ENCODE peak calls at places on chromosomes 16 and 17, in nine cellular contexts. One of them, this sample, is unnamed.
A peak's percentile ranks its signal among the peaks of the same experiment; 100 is the strongest.

GRCh38 chr17:77772461-77772897 is 186.0 kb upstream of the TNRC6C start:
- DNase-seq in kidney tubule cell: peak; percentile 25
- DNase-seq in nephron progenitor cell: peak; percentile 65
- DNase-seq in dorsolateral prefrontal cortex: no peak
- DNase-seq in HEK293T: peak; percentile 89
- DNase-seq in NCI-H748 treated with DMSO at 0.1 percent for 48 hours: peak; percentile 19
- DNase-seq in substantia nigra: peak; percentile 16
- DNase-seq in head of caudate nucleus: peak; percentile 28
- DNase-seq in M059J: peak; percentile 55
- DNase-seq in this sample: peak; percentile 66

GRCh38 chr16:67613808-67614207 is 31.1 kb upstream of the CARMIL2 start:
- DNase-seq in kidney tubule cell: no peak
- DNase-seq in nephron progenitor cell: peak; percentile 7
- DNase-seq in dorsolateral prefrontal cortex: no peak
- DNase-seq in HEK293T: no peak
- DNase-seq in NCI-H748 treated with DMSO at 0.1 percent for 48 hours: no peak
- DNase-seq in substantia nigra: no peak
- DNase-seq in head of caudate nucleus: no peak
- DNase-seq in M059J: no peak
- DNase-seq in this sample: no peak

GRCh38 chr17:43601280-43602050 is 55.3 kb upstream of the ETV4 start:
- DNase-seq in kidney tubule cell: peak; percentile 27
- DNase-seq in nephron progenitor cell: no peak
- DNase-seq in dorsolateral prefrontal cortex: no peak
- DNase-seq in HEK293T: no peak
- DNase-seq in NCI-H748 treated with DMSO at 0.1 percent for 48 hours: no peak
- DNase-seq in substantia nigra: no peak
- DNase-seq in head of caudate nucleus: peak; percentile 12
- DNase-seq in M059J: peak; percentile 46
- DNase-seq in this sample: peak; percentile 18

GRCh38 chr17:7246779-7247178 is 4.5 kb upstream of the GABARAP start:
- DNase-seq in kidney tubule cell: no peak
- DNase-seq in nephron progenitor cell: no peak
- DNase-seq in dorsolateral prefrontal cortex: no peak
- DNase-seq in HEK293T: no peak
- DNase-seq in NCI-H748 treated with DMSO at 0.1 percent for 48 hours: no peak
- DNase-seq in substantia nigra: no peak
- DNase-seq in head of caudate nucleus: no peak
- DNase-seq in M059J: no peak
- DNase-seq in this sample: no peak

GRCh38 chr17:65556014-65556909 is 5.2 kb downstream of the AXIN2 start:
- DNase-seq in kidney tubule cell: peak; percentile 66
- DNase-seq in nephron progenitor cell: peak; percentile 95
- DNase-seq in dorsolateral prefrontal cortex: peak; percentile 78
- DNase-seq in HEK293T: peak; percentile 79
- DNase-seq in NCI-H748 treated with DMSO at 0.1 percent for 48 hours: no peak
- DNase-seq in substantia nigra: peak; percentile 84
- DNase-seq in head of caudate nucleus: peak; percentile 66
- DNase-seq in M059J: peak; percentile 41
- DNase-seq in this sample: peak; percentile 72

GRCh38 chr17:40075216-40076100 is 12.7 kb downstream of the THRA start:
- DNase-seq in kidney tubule cell: peak; percentile 52
- DNase-seq in nephron progenitor cell: peak; percentile 76
- DNase-seq in dorsolateral prefrontal cortex: peak; percentile 90
- DNase-seq in HEK293T: peak; percentile 57
- DNase-seq in NCI-H748 treated with DMSO at 0.1 percent for 48 hours: no peak
- DNase-seq in substantia nigra: peak; percentile 85
- DNase-seq in head of caudate nucleus: peak; percentile 92
- DNase-seq in M059J: peak; percentile 69
- DNase-seq in this sample: peak; percentile 68

GRCh38 chr17:55496094-55496881 is 15.0 kb downstream of the SMIM36 start:
- DNase-seq in kidney tubule cell: peak; percentile 64
- DNase-seq in nephron progenitor cell: no peak
- DNase-seq in dorsolateral prefrontal cortex: no peak
- DNase-seq in HEK293T: no peak
- DNase-seq in NCI-H748 treated with DMSO at 0.1 percent for 48 hours: no peak
- DNase-seq in substantia nigra: no peak
- DNase-seq in head of caudate nucleus: no peak
- DNase-seq in M059J: peak; percentile 35
- DNase-seq in this sample: peak; percentile 94

GRCh38 chr17:40726919-40727318 is 23.4 kb upstream of the KRT24 start:
- DNase-seq in kidney tubule cell: peak; percentile 28
- DNase-seq in nephron progenitor cell: no peak
- DNase-seq in dorsolateral prefrontal cortex: no peak
- DNase-seq in HEK293T: no peak
- DNase-seq in NCI-H748 treated with DMSO at 0.1 percent for 48 hours: no peak
- DNase-seq in substantia nigra: no peak
- DNase-seq in head of caudate nucleus: no peak
- DNase-seq in M059J: peak; percentile 25
- DNase-seq in this sample: peak; percentile 6

GRCh38 chr16:14286381-14287230 is 215.5 kb downstream of the MRTFB start:
- DNase-seq in kidney tubule cell: no peak
- DNase-seq in nephron progenitor cell: no peak
- DNase-seq in dorsolateral prefrontal cortex: no peak
- DNase-seq in HEK293T: no peak
- DNase-seq in NCI-H748 treated with DMSO at 0.1 percent for 48 hours: peak; percentile 1
- DNase-seq in substantia nigra: no peak
- DNase-seq in head of caudate nucleus: peak; percentile 23
- DNase-seq in M059J: no peak
- DNase-seq in this sample: peak; percentile 49

GRCh38 chr17:11240841-11241610 is at the start of gene SHISA6:
- DNase-seq in kidney tubule cell: no peak
- DNase-seq in nephron progenitor cell: peak; percentile 63
- DNase-seq in dorsolateral prefrontal cortex: no peak
- DNase-seq in HEK293T: no peak
- DNase-seq in NCI-H748 treated with DMSO at 0.1 percent for 48 hours: no peak
- DNase-seq in substantia nigra: peak; percentile 7
- DNase-seq in head of caudate nucleus: no peak
- DNase-seq in M059J: no peak
- DNase-seq in this sample: no peak

GRCh38 chr17:12712941-12713340 is 47.3 kb downstream of the MYOCD start:
- DNase-seq in kidney tubule cell: no peak
- DNase-seq in nephron progenitor cell: no peak
- DNase-seq in dorsolateral prefrontal cortex: no peak
- DNase-seq in HEK293T: no peak
- DNase-seq in NCI-H748 treated with DMSO at 0.1 percent for 48 hours: no peak
- DNase-seq in substantia nigra: no peak
- DNase-seq in head of caudate nucleus: no peak
- DNase-seq in M059J: peak; percentile 52
- DNase-seq in this sample: no peak

GRCh38 chr17:1829189-1829578 is 518 bp downstream of the SMYD4 start:
- DNase-seq in kidney tubule cell: peak; percentile 34
- DNase-seq in nephron progenitor cell: no peak
- DNase-seq in dorsolateral prefrontal cortex: peak; percentile 28
- DNase-seq in HEK293T: peak; percentile 49
- DNase-seq in NCI-H748 treated with DMSO at 0.1 percent for 48 hours: no peak
- DNase-seq in substantia nigra: no peak
- DNase-seq in head of caudate nucleus: peak; percentile 5
- DNase-seq in M059J: peak; percentile 19
- DNase-seq in this sample: peak; percentile 14

GRCh38 chr17:56733833-56734232 is 99.9 kb downstream of the C17orf67 start:
- DNase-seq in kidney tubule cell: no peak
- DNase-seq in nephron progenitor cell: no peak
- DNase-seq in dorsolateral prefrontal cortex: no peak
- DNase-seq in HEK293T: no peak
- DNase-seq in NCI-H748 treated with DMSO at 0.1 percent for 48 hours: no peak
- DNase-seq in substantia nigra: no peak
- DNase-seq in head of caudate nucleus: no peak
- DNase-seq in M059J: no peak
- DNase-seq in this sample: no peak

GRCh38 chr17:30345527-30346075 is 11.7 kb upstream of the TMIGD1 start:
- DNase-seq in kidney tubule cell: peak; percentile 61
- DNase-seq in nephron progenitor cell: no peak
- DNase-seq in dorsolateral prefrontal cortex: no peak
- DNase-seq in HEK293T: no peak
- DNase-seq in NCI-H748 treated with DMSO at 0.1 percent for 48 hours: no peak
- DNase-seq in substantia nigra: no peak
- DNase-seq in head of caudate nucleus: no peak
- DNase-seq in M059J: peak; percentile 18
- DNase-seq in this sample: peak; percentile 22

GRCh38 chr16:59964232-59964924 is 1230.3 kb upstream of the GOT2 start:
- DNase-seq in kidney tubule cell: no peak
- DNase-seq in nephron progenitor cell: no peak
- DNase-seq in dorsolateral prefrontal cortex: no peak
- DNase-seq in HEK293T: no peak
- DNase-seq in NCI-H748 treated with DMSO at 0.1 percent for 48 hours: no peak
- DNase-seq in substantia nigra: no peak
- DNase-seq in head of caudate nucleus: no peak
- DNase-seq in M059J: peak; percentile 65
- DNase-seq in this sample: no peak

GRCh38 chr17:76265624-76266243 is 586 bp downstream of the UBALD2 start:
- DNase-seq in kidney tubule cell: peak; percentile 41
- DNase-seq in nephron progenitor cell: peak; percentile 73
- DNase-seq in dorsolateral prefrontal cortex: no peak
- DNase-seq in HEK293T: peak; percentile 63
- DNase-seq in NCI-H748 treated with DMSO at 0.1 percent for 48 hours: no peak
- DNase-seq in substantia nigra: peak; percentile 58
- DNase-seq in head of caudate nucleus: no peak
- DNase-seq in M059J: peak; percentile 45
- DNase-seq in this sample: peak; percentile 53

GRCh38 chr17:79730769-79731483 is at the start of gene ENPP7:
- DNase-seq in kidney tubule cell: no peak
- DNase-seq in nephron progenitor cell: no peak
- DNase-seq in dorsolateral prefrontal cortex: no peak
- DNase-seq in HEK293T: no peak
- DNase-seq in NCI-H748 treated with DMSO at 0.1 percent for 48 hours: no peak
- DNase-seq in substantia nigra: no peak
- DNase-seq in head of caudate nucleus: no peak
- DNase-seq in M059J: no peak
- DNase-seq in this sample: no peak

GRCh38 chr16:69351309-69352027 is at the start of gene TMED6:
- DNase-seq in kidney tubule cell: peak; percentile 77
- DNase-seq in nephron progenitor cell: no peak
- DNase-seq in dorsolateral prefrontal cortex: no peak
- DNase-seq in HEK293T: no peak
- DNase-seq in NCI-H748 treated with DMSO at 0.1 percent for 48 hours: no peak
- DNase-seq in substantia nigra: no peak
- DNase-seq in head of caudate nucleus: no peak
- DNase-seq in M059J: no peak
- DNase-seq in this sample: no peak

GRCh38 chr16:48044117-48044516 is 111.7 kb downstream of the ABCC12 start:
- DNase-seq in kidney tubule cell: no peak
- DNase-seq in nephron progenitor cell: no peak
- DNase-seq in dorsolateral prefrontal cortex: no peak
- DNase-seq in HEK293T: no peak
- DNase-seq in NCI-H748 treated with DMSO at 0.1 percent for 48 hours: no peak
- DNase-seq in substantia nigra: no peak
- DNase-seq in head of caudate nucleus: no peak
- DNase-seq in M059J: no peak
- DNase-seq in this sample: no peak

GRCh38 chr16:26263406-26263805 is 571.6 kb downstream of the HS3ST4 start:
- DNase-seq in kidney tubule cell: no peak
- DNase-seq in nephron progenitor cell: no peak
- DNase-seq in dorsolateral prefrontal cortex: no peak
- DNase-seq in HEK293T: no peak
- DNase-seq in NCI-H748 treated with DMSO at 0.1 percent for 48 hours: no peak
- DNase-seq in substantia nigra: no peak
- DNase-seq in head of caudate nucleus: no peak
- DNase-seq in M059J: no peak
- DNase-seq in this sample: no peak

GRCh38 chr17:8924595-8924994 is 40.9 kb downstream of the PIK3R5 start:
- DNase-seq in kidney tubule cell: no peak
- DNase-seq in nephron progenitor cell: no peak
- DNase-seq in dorsolateral prefrontal cortex: no peak
- DNase-seq in HEK293T: no peak
- DNase-seq in NCI-H748 treated with DMSO at 0.1 percent for 48 hours: no peak
- DNase-seq in substantia nigra: no peak
- DNase-seq in head of caudate nucleus: no peak
- DNase-seq in M059J: no peak
- DNase-seq in this sample: no peak

GRCh38 chr16:27444015-27444414 is 42.0 kb downstream of the IL21R start:
- DNase-seq in kidney tubule cell: peak; percentile 61
- DNase-seq in nephron progenitor cell: no peak
- DNase-seq in dorsolateral prefrontal cortex: no peak
- DNase-seq in HEK293T: no peak
- DNase-seq in NCI-H748 treated with DMSO at 0.1 percent for 48 hours: no peak
- DNase-seq in substantia nigra: no peak
- DNase-seq in head of caudate nucleus: no peak
- DNase-seq in M059J: peak; percentile 63
- DNase-seq in this sample: peak; percentile 71

GRCh38 chr17:40323731-40324650 is 15.0 kb downstream of the RARA start:
- DNase-seq in kidney tubule cell: no peak
- DNase-seq in nephron progenitor cell: no peak
- DNase-seq in dorsolateral prefrontal cortex: no peak
- DNase-seq in HEK293T: no peak
- DNase-seq in NCI-H748 treated with DMSO at 0.1 percent for 48 hours: no peak
- DNase-seq in substantia nigra: no peak
- DNase-seq in head of caudate nucleus: no peak
- DNase-seq in M059J: peak; percentile 75
- DNase-seq in this sample: peak; percentile 81

GRCh38 chr17:27544350-27545131 is 86.4 kb upstream of the LGALS9 start:
- DNase-seq in kidney tubule cell: no peak
- DNase-seq in nephron progenitor cell: no peak
- DNase-seq in dorsolateral prefrontal cortex: no peak
- DNase-seq in HEK293T: no peak
- DNase-seq in NCI-H748 treated with DMSO at 0.1 percent for 48 hours: no peak
- DNase-seq in substantia nigra: no peak
- DNase-seq in head of caudate nucleus: no peak
- DNase-seq in M059J: peak; percentile 95
- DNase-seq in this sample: peak; percentile 36

GRCh38 chr17:10118788-10119130 is 79.6 kb downstream of the GAS7 start:
- DNase-seq in kidney tubule cell: no peak
- DNase-seq in nephron progenitor cell: no peak
- DNase-seq in dorsolateral prefrontal cortex: no peak
- DNase-seq in HEK293T: no peak
- DNase-seq in NCI-H748 treated with DMSO at 0.1 percent for 48 hours: no peak
- DNase-seq in substantia nigra: no peak
- DNase-seq in head of caudate nucleus: no peak
- DNase-seq in M059J: no peak
- DNase-seq in this sample: no peak

GRCh38 chr17:39666601-39667261 is 1.5 kb upstream of the PNMT start:
- DNase-seq in kidney tubule cell: no peak
- DNase-seq in nephron progenitor cell: no peak
- DNase-seq in dorsolateral prefrontal cortex: peak; percentile 50
- DNase-seq in HEK293T: no peak
- DNase-seq in NCI-H748 treated with DMSO at 0.1 percent for 48 hours: no peak
- DNase-seq in substantia nigra: peak; percentile 45
- DNase-seq in head of caudate nucleus: peak; percentile 73
- DNase-seq in M059J: peak; percentile 42
- DNase-seq in this sample: no peak

GRCh38 chr17:71578446-71578845 is 542.4 kb upstream of the SOX9 start:
- DNase-seq in kidney tubule cell: no peak
- DNase-seq in nephron progenitor cell: no peak
- DNase-seq in dorsolateral prefrontal cortex: no peak
- DNase-seq in HEK293T: no peak
- DNase-seq in NCI-H748 treated with DMSO at 0.1 percent for 48 hours: no peak
- DNase-seq in substantia nigra: no peak
- DNase-seq in head of caudate nucleus: no peak
- DNase-seq in M059J: no peak
- DNase-seq in this sample: no peak

GRCh38 chr17:72691017-72691416 is 401.5 kb downstream of the SLC39A11 start:
- DNase-seq in kidney tubule cell: no peak
- DNase-seq in nephron progenitor cell: no peak
- DNase-seq in dorsolateral prefrontal cortex: no peak
- DNase-seq in HEK293T: no peak
- DNase-seq in NCI-H748 treated with DMSO at 0.1 percent for 48 hours: no peak
- DNase-seq in substantia nigra: no peak
- DNase-seq in head of caudate nucleus: no peak
- DNase-seq in M059J: no peak
- DNase-seq in this sample: no peak

GRCh38 chr16:86355114-86355513 is 155.2 kb upstream of the FOXF1 start:
- DNase-seq in kidney tubule cell: no peak
- DNase-seq in nephron progenitor cell: no peak
- DNase-seq in dorsolateral prefrontal cortex: no peak
- DNase-seq in HEK293T: no peak
- DNase-seq in NCI-H748 treated with DMSO at 0.1 percent for 48 hours: no peak
- DNase-seq in substantia nigra: no peak
- DNase-seq in head of caudate nucleus: no peak
- DNase-seq in M059J: peak; percentile 95
- DNase-seq in this sample: no peak

GRCh38 chr16:47143329-47143676 is 442 bp downstream of the NETO2 start:
- DNase-seq in kidney tubule cell: peak; percentile 74
- DNase-seq in nephron progenitor cell: peak; percentile 76
- DNase-seq in dorsolateral prefrontal cortex: no peak
- DNase-seq in HEK293T: peak; percentile 80
- DNase-seq in NCI-H748 treated with DMSO at 0.1 percent for 48 hours: peak; percentile 2
- DNase-seq in substantia nigra: peak; percentile 26
- DNase-seq in head of caudate nucleus: peak; percentile 23
- DNase-seq in M059J: peak; percentile 78
- DNase-seq in this sample: peak; percentile 74

GRCh38 chr17:8911205-8911604 is 43.7 kb upstream of the PIK3R6 start:
- DNase-seq in kidney tubule cell: no peak
- DNase-seq in nephron progenitor cell: no peak
- DNase-seq in dorsolateral prefrontal cortex: no peak
- DNase-seq in HEK293T: no peak
- DNase-seq in NCI-H748 treated with DMSO at 0.1 percent for 48 hours: no peak
- DNase-seq in substantia nigra: no peak
- DNase-seq in head of caudate nucleus: no peak
- DNase-seq in M059J: no peak
- DNase-seq in this sample: no peak